ENCODE peak calls at places on chromosomes 2 and 18, in ten cellular contexts. H is HepG2; O is K562; E is GM10248; C is kidney tubule cell; X is T-helper 2 cell; V is HFFc6; K is AG04450; Z is GM13976; A is NK-92 treated with Interleukin-12 subunit alpha and Interleukin-12 subunit beta, amount 100 ng/mL, for 24 hours. F is an unnamed sample.

GRCh38 chr2:199488772-199489400 is 31.1 kb upstream of the SATB2 start:
- DNase-seq in H (peak), O (peak), E (peak), C (peak), X (peak), V (peak), K (peak), Z (peak), A (peak), F (peak)

GRCh38 chr2:9552491-9553178 is 3.0 kb downstream of the ADAM17 start:
- DNase-seq in H (no peak), O (peak), E (no peak), C (peak), X (no peak), V (peak), K (peak), Z (peak), A (no peak), F (peak)

GRCh38 chr2:10772868-10773215 is 39.7 kb downstream of the PDIA6 start:
- DNase-seq in H (no peak), O (no peak), E (no peak), C (no peak), X (no peak), V (no peak), K (no peak), Z (no peak), A (no peak), F (no peak)

GRCh38 chr2:10009811-10010781 is 33.3 kb upstream of the KLF11 start:
- DNase-seq in H (no peak), O (no peak), E (no peak), C (peak), X (no peak), V (no peak), K (peak), Z (no peak), A (no peak), F (no peak)

GRCh38 chr2:112629224-112629623 is 16.5 kb upstream of the SLC20A1 start:
- DNase-seq in H (no peak), O (no peak), E (no peak), C (no peak), X (no peak), V (no peak), K (no peak), Z (no peak), A (no peak), F (no peak)

GRCh38 chr2:136025057-136025973 is 39.9 kb upstream of the DARS1 start:
- DNase-seq in H (no peak), O (peak), E (peak), C (peak), X (no peak), V (no peak), K (no peak), Z (peak), A (no peak), F (no peak)

GRCh38 chr2:241912021-241912555 is 42.6 kb downstream of the RTP5 start:
- DNase-seq in H (peak), O (no peak), E (no peak), C (no peak), X (no peak), V (no peak), K (no peak), Z (no peak), A (no peak), F (no peak)

GRCh38 chr18:11859903-11860407 is 8.7 kb downstream of the CHMP1B start:
- DNase-seq in H (peak), O (peak), E (no peak), C (peak), X (no peak), V (peak), K (peak), Z (no peak), A (no peak), F (peak)

GRCh38 chr2:230987137-230988020 is 8.5 kb upstream of the SPATA3 start:
- DNase-seq in H (peak), O (peak), E (peak), C (peak), X (peak), V (peak), K (peak), Z (peak), A (peak), F (peak)

GRCh38 chr2:234714711-234715110 is 217.8 kb upstream of the ARL4C start:
- DNase-seq in H (no peak), O (no peak), E (no peak), C (no peak), X (no peak), V (no peak), K (no peak), Z (no peak), A (no peak), F (no peak)

GRCh38 chr2:213150315-213150951 is 979 bp downstream of the IKZF2 start:
- DNase-seq in H (no peak), O (no peak), E (no peak), C (peak), X (no peak), V (no peak), K (no peak), Z (no peak), A (no peak), F (peak)

GRCh38 chr2:36486546-36487044 is 111.4 kb downstream of the FEZ2 start:
- DNase-seq in H (peak), O (no peak), E (no peak), C (peak), X (no peak), V (peak), K (peak), Z (no peak), A (no peak), F (peak)

GRCh38 chr18:3297025-3297984 is 35.4 kb downstream of the MYL12B start:
- DNase-seq in H (peak), O (peak), E (peak), C (peak), X (peak), V (peak), K (peak), Z (peak), A (peak), F (peak)

GRCh38 chr18:80196528-80197320 is 50.6 kb downstream of the PARD6G start:
- DNase-seq in H (no peak), O (no peak), E (no peak), C (peak), X (no peak), V (peak), K (no peak), Z (no peak), A (no peak), F (no peak)

GRCh38 chr2:231163011-231163410 is 35.4 kb upstream of the ARMC9 start:
- DNase-seq in H (no peak), O (no peak), E (no peak), C (no peak), X (no peak), V (no peak), K (no peak), Z (no peak), A (no peak), F (no peak)

GRCh38 chr2:56801214-56801613 is 617.4 kb downstream of the CCDC85A start:
- DNase-seq in H (no peak), O (no peak), E (no peak), C (no peak), X (no peak), V (no peak), K (no peak), Z (no peak), A (no peak), F (no peak)

F was measured in ACHN.